ENCODE peak calls at places on chromosomes 2 and 18, in ten cellular contexts. One of them, this sample, is unnamed.

GRCh38 chr2:173752152-173752551 is 213.0 kb downstream of the SP3 start:
- DNase-seq in HCT116: peak; percentile 13
- DNase-seq in K562: no peak
- DNase-seq in HepG2: no peak
- DNase-seq in vagina: no peak
- DNase-seq in endothelial cell of umbilical vein: no peak
- DNase-seq in transverse colon: no peak
- DNase-seq in stomach: no peak
- DNase-seq in H1: no peak
- DNase-seq in spleen: no peak
- DNase-seq in this sample: no peak

GRCh38 chr2:80852808-80853139 is 548.2 kb upstream of the LRRTM1 start:
- DNase-seq in K562: no peak
- DNase-seq in transverse colon: no peak
- DNase-seq in spleen: no peak
- DNase-seq in H1: peak; percentile 48
- DNase-seq in HepG2: no peak
- DNase-seq in endothelial cell of umbilical vein: no peak
- DNase-seq in HCT116: no peak
- DNase-seq in vagina: no peak
- DNase-seq in stomach: no peak
- DNase-seq in this sample: no peak

GRCh38 chr2:214311031-214311533 is 99.8 kb upstream of the VWC2L start:
- DNase-seq in transverse colon: no peak
- DNase-seq in K562: no peak
- DNase-seq in HepG2: peak; percentile 53
- DNase-seq in spleen: no peak
- DNase-seq in endothelial cell of umbilical vein: no peak
- DNase-seq in HCT116: no peak
- DNase-seq in H1: peak; percentile 53
- DNase-seq in stomach: no peak
- DNase-seq in vagina: no peak
- DNase-seq in this sample: no peak

GRCh38 chr2:216215991-216216390 is 106.8 kb downstream of the XRCC5 start:
- DNase-seq in stomach: no peak
- DNase-seq in HepG2: peak; percentile 59
- DNase-seq in transverse colon: no peak
- DNase-seq in endothelial cell of umbilical vein: no peak
- DNase-seq in spleen: no peak
- DNase-seq in vagina: peak; percentile 20
- DNase-seq in HCT116: no peak
- DNase-seq in H1: no peak
- DNase-seq in K562: peak; percentile 24
- DNase-seq in this sample: no peak

GRCh38 chr2:113077921-113078320 is 10.2 kb downstream of the IL1F10 start:
- DNase-seq in H1: no peak
- DNase-seq in vagina: no peak
- DNase-seq in K562: no peak
- DNase-seq in HCT116: no peak
- DNase-seq in spleen: no peak
- DNase-seq in HepG2: no peak
- DNase-seq in stomach: peak; percentile 38
- DNase-seq in endothelial cell of umbilical vein: no peak
- DNase-seq in transverse colon: no peak
- DNase-seq in this sample: no peak

GRCh38 chr2:200747668-200748618 is 63.8 kb upstream of the BZW1 start:
- DNase-seq in transverse colon: no peak
- DNase-seq in spleen: no peak
- DNase-seq in endothelial cell of umbilical vein: no peak
- DNase-seq in HCT116: no peak
- DNase-seq in stomach: no peak
- DNase-seq in H1: no peak
- DNase-seq in HepG2: peak; percentile 99
- DNase-seq in vagina: no peak
- DNase-seq in K562: no peak
- DNase-seq in this sample: no peak

GRCh38 chr18:79604205-79604912 is 75.2 kb upstream of the CTDP1 start:
- DNase-seq in stomach: no peak
- DNase-seq in HepG2: no peak
- DNase-seq in transverse colon: peak; percentile 3
- DNase-seq in endothelial cell of umbilical vein: no peak
- DNase-seq in vagina: no peak
- DNase-seq in K562: no peak
- DNase-seq in H1: no peak
- DNase-seq in HCT116: no peak
- DNase-seq in spleen: peak; percentile 35
- DNase-seq in this sample: peak; percentile 46

GRCh38 chr2:226554726-226555125 is 244.9 kb downstream of the IRS1 start:
- DNase-seq in endothelial cell of umbilical vein: no peak
- DNase-seq in spleen: no peak
- DNase-seq in K562: no peak
- DNase-seq in HCT116: no peak
- DNase-seq in HepG2: no peak
- DNase-seq in stomach: no peak
- DNase-seq in H1: no peak
- DNase-seq in vagina: no peak
- DNase-seq in transverse colon: no peak
- DNase-seq in this sample: no peak

GRCh38 chr2:10990561-10991111 is 78.9 kb downstream of the KCNF1 start:
- DNase-seq in transverse colon: no peak
- DNase-seq in spleen: peak; percentile 51
- DNase-seq in endothelial cell of umbilical vein: no peak
- DNase-seq in vagina: no peak
- DNase-seq in H1: no peak
- DNase-seq in K562: no peak
- DNase-seq in stomach: no peak
- DNase-seq in HepG2: no peak
- DNase-seq in HCT116: no peak
- DNase-seq in this sample: peak; percentile 51

GRCh38 chr2:157052685-157053224 is 204.8 kb upstream of the GALNT5 start:
- DNase-seq in spleen: no peak
- DNase-seq in HCT116: peak; percentile 24
- DNase-seq in endothelial cell of umbilical vein: peak; percentile 59
- DNase-seq in transverse colon: no peak
- DNase-seq in vagina: no peak
- DNase-seq in stomach: no peak
- DNase-seq in HepG2: peak; percentile 91
- DNase-seq in H1: no peak
- DNase-seq in K562: no peak
- DNase-seq in this sample: no peak

GRCh38 chr18:7116832-7117389 is 686 bp downstream of the LAMA1 start:
- DNase-seq in vagina: no peak
- DNase-seq in stomach: no peak
- DNase-seq in H1: peak; percentile 74
- DNase-seq in HepG2: no peak
- DNase-seq in HCT116: no peak
- DNase-seq in K562: no peak
- DNase-seq in spleen: no peak
- DNase-seq in transverse colon: no peak
- DNase-seq in endothelial cell of umbilical vein: no peak
- DNase-seq in this sample: no peak

GRCh38 chr18:36191711-36192110 is 4.4 kb downstream of the MOCOS start:
- DNase-seq in HepG2: no peak
- DNase-seq in K562: no peak
- DNase-seq in vagina: no peak
- DNase-seq in HCT116: no peak
- DNase-seq in transverse colon: no peak
- DNase-seq in stomach: no peak
- DNase-seq in endothelial cell of umbilical vein: no peak
- DNase-seq in spleen: no peak
- DNase-seq in H1: no peak
- DNase-seq in this sample: no peak

GRCh38 chr2:106192752-106193490 is 1.2 kb downstream of the UXS1 start:
- DNase-seq in HepG2: peak; percentile 43
- DNase-seq in vagina: no peak
- DNase-seq in HCT116: peak; percentile 18
- DNase-seq in transverse colon: peak; percentile 53
- DNase-seq in endothelial cell of umbilical vein: peak; percentile 68
- DNase-seq in stomach: no peak
- DNase-seq in K562: no peak
- DNase-seq in H1: no peak
- DNase-seq in spleen: no peak
- DNase-seq in this sample: no peak

GRCh38 chr2:136118819-136119716 is 1.1 kb upstream of the CXCR4 start:
- DNase-seq in HCT116: no peak
- DNase-seq in endothelial cell of umbilical vein: no peak
- DNase-seq in vagina: no peak
- DNase-seq in stomach: peak; percentile 64
- DNase-seq in HepG2: no peak
- DNase-seq in transverse colon: peak; percentile 82
- DNase-seq in spleen: peak; percentile 98
- DNase-seq in K562: peak; percentile 51
- DNase-seq in H1: peak; percentile 64
- DNase-seq in this sample: peak; percentile 69
- H3K27ac ChIP-seq in HCT116: no peak overlapping the region
- H3K27ac ChIP-seq in endothelial cell of umbilical vein: no peak overlapping the region
- H3K27ac ChIP-seq in vagina: peak overlapping the region; percentile 24
- H3K27ac ChIP-seq in stomach: peak overlapping the region; percentile 54
- H3K27ac ChIP-seq in HepG2: no peak overlapping the region
- H3K27ac ChIP-seq in transverse colon: peak overlapping the region; percentile 55
- H3K27ac ChIP-seq in spleen: peak overlapping the region; percentile 96
- H3K27ac ChIP-seq in K562: no peak overlapping the region
- H3K27ac ChIP-seq in H1: no peak overlapping the region
- H3K27ac ChIP-seq in this sample: no peak overlapping the region

GRCh38 chr18:70022636-70023035 is 75.0 kb upstream of the CD226 start:
- DNase-seq in endothelial cell of umbilical vein: no peak
- DNase-seq in transverse colon: no peak
- DNase-seq in H1: no peak
- DNase-seq in spleen: no peak
- DNase-seq in HCT116: no peak
- DNase-seq in vagina: no peak
- DNase-seq in stomach: no peak
- DNase-seq in K562: no peak
- DNase-seq in HepG2: no peak
- DNase-seq in this sample: no peak

GRCh38 chr18:70024829-70025228 is 77.2 kb upstream of the CD226 start:
- DNase-seq in stomach: no peak
- DNase-seq in transverse colon: no peak
- DNase-seq in HepG2: no peak
- DNase-seq in K562: no peak
- DNase-seq in H1: no peak
- DNase-seq in endothelial cell of umbilical vein: no peak
- DNase-seq in vagina: no peak
- DNase-seq in HCT116: no peak
- DNase-seq in spleen: no peak
- DNase-seq in this sample: no peak

GRCh38 chr18:70021498-70021897 is 73.8 kb upstream of the CD226 start:
- DNase-seq in spleen: no peak
- DNase-seq in stomach: no peak
- DNase-seq in vagina: no peak
- DNase-seq in H1: no peak
- DNase-seq in HCT116: no peak
- DNase-seq in HepG2: no peak
- DNase-seq in K562: no peak
- DNase-seq in transverse colon: no peak
- DNase-seq in endothelial cell of umbilical vein: no peak
- DNase-seq in this sample: no peak

GRCh38 chr18:70025580-70025979 is 77.9 kb upstream of the CD226 start:
- DNase-seq in K562: peak; percentile 45
- DNase-seq in vagina: no peak
- DNase-seq in HCT116: no peak
- DNase-seq in HepG2: no peak
- DNase-seq in endothelial cell of umbilical vein: peak; percentile 13
- DNase-seq in stomach: no peak
- DNase-seq in transverse colon: no peak
- DNase-seq in H1: no peak
- DNase-seq in spleen: no peak
- DNase-seq in this sample: no peak

GRCh38 chr18:70024088-70024487 is 76.4 kb upstream of the CD226 start:
- DNase-seq in H1: no peak
- DNase-seq in vagina: no peak
- DNase-seq in HepG2: no peak
- DNase-seq in spleen: no peak
- DNase-seq in endothelial cell of umbilical vein: no peak
- DNase-seq in stomach: no peak
- DNase-seq in transverse colon: no peak
- DNase-seq in HCT116: no peak
- DNase-seq in K562: no peak
- DNase-seq in this sample: no peak
- TF ChIP-seq POLR2A in H1: no peak
- TF ChIP-seq POLR2A in vagina: no peak
- TF ChIP-seq POLR2A in HepG2: no peak
- TF ChIP-seq POLR2A in spleen: no peak
- TF ChIP-seq POLR2A in endothelial cell of umbilical vein: no peak
- TF ChIP-seq POLR2A in stomach: no peak
- TF ChIP-seq POLR2A in transverse colon: no peak
- TF ChIP-seq POLR2A in HCT116: no peak
- TF ChIP-seq POLR2A in K562: no peak
- TF ChIP-seq POLR2A in this sample: no peak

GRCh38 chr18:31500161-31500688 is 2.2 kb downstream of the DSG2 start:
- DNase-seq in K562: no peak
- DNase-seq in transverse colon: peak; percentile 42
- DNase-seq in stomach: no peak
- DNase-seq in vagina: no peak
- DNase-seq in HCT116: no peak
- DNase-seq in endothelial cell of umbilical vein: no peak
- DNase-seq in H1: no peak
- DNase-seq in spleen: no peak
- DNase-seq in HepG2: no peak
- DNase-seq in this sample: no peak
- TF ChIP-seq POLR2AphosphoS5 in K562: no peak
- TF ChIP-seq POLR2AphosphoS5 in transverse colon: no peak
- TF ChIP-seq POLR2AphosphoS5 in stomach: no peak
- TF ChIP-seq POLR2AphosphoS5 in vagina: no peak
- TF ChIP-seq POLR2AphosphoS5 in HCT116: no peak
- TF ChIP-seq POLR2AphosphoS5 in endothelial cell of umbilical vein: no peak
- TF ChIP-seq POLR2AphosphoS5 in H1: no peak
- TF ChIP-seq POLR2AphosphoS5 in spleen: no peak
- TF ChIP-seq POLR2AphosphoS5 in HepG2: no peak
- TF ChIP-seq POLR2AphosphoS5 in this sample: no peak

DNA sequence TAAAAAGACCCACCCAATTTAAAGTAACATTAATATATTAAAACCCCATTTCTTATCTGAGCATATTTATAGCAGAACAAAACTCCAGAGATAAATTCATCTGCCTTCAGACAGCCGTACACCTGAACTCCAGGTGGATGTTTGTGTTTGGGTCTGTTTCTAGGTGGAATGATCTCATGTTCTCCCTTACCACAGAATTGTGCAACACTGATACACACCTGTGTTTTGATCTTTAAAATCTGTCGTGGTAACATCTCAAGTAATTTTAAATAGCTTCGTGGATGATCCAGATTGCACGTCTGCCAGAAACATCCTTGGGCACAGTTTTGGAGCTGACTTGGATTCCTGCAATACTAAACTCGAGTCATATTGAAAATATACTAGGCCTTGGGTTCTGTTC is 207.5 kb upstream of the FOSL2 start:
- DNase-seq in K562: no peak
- DNase-seq in endothelial cell of umbilical vein: no peak
- DNase-seq in spleen: no peak
- DNase-seq in HCT116: no peak
- DNase-seq in HepG2: no peak
- DNase-seq in vagina: no peak
- DNase-seq in H1: no peak
- DNase-seq in stomach: no peak
- DNase-seq in transverse colon: no peak
- DNase-seq in this sample: no peak
- H3K27ac ChIP-seq in K562: no peak overlapping the region
- H3K27ac ChIP-seq in endothelial cell of umbilical vein: no peak overlapping the region
- H3K27ac ChIP-seq in spleen: no peak overlapping the region
- H3K27ac ChIP-seq in HCT116: no peak overlapping the region
- H3K27ac ChIP-seq in HepG2: no peak overlapping the region
- H3K27ac ChIP-seq in vagina: no peak overlapping the region
- H3K27ac ChIP-seq in H1: no peak overlapping the region
- H3K27ac ChIP-seq in stomach: no peak overlapping the region
- H3K27ac ChIP-seq in transverse colon: no peak overlapping the region
- H3K27ac ChIP-seq in this sample: no peak overlapping the region